ENCODE peak calls at places on chromosome 20, in nine cellular contexts. U is A549; M is CD8-positive, alpha-beta T cell; D is osteocyte; W is endothelial cell of umbilical vein; F is fibroblast of mammary gland; B is endothelial cell; T is GM23338; C is choroid plexus epithelial cell. N is an unnamed sample.

GRCh38 chr20:62875419-62876355 is 14.1 kb upstream of the TCFL5 start:
- DNase-seq in C (peak; percentile 82), D (peak; percentile 92), B (peak; percentile 74), U (peak; percentile 94), M (no peak), W (peak; percentile 77), F (peak; percentile 86), T (peak; percentile 85), N (no peak)

GRCh38 chr20:24164360-24164759 is 175.8 kb upstream of the GGTLC1 start:
- DNase-seq in T (peak; percentile 67), D (no peak), C (peak; percentile 41), B (peak; percentile 71), W (peak; percentile 45), U (peak; percentile 24), M (no peak), F (no peak), N (no peak)

GRCh38 chr20:34390769-34391447 is 27.8 kb downstream of the ITCH start:
- DNase-seq in W (peak; percentile 79), C (peak; percentile 76), U (peak; percentile 36), M (no peak), D (peak; percentile 49), B (no peak), T (peak; percentile 11), F (peak; percentile 92), N (peak; percentile 52)

GRCh38 chr20:34579936-34580587 is 21.5 kb downstream of the MAP1LC3A start:
- DNase-seq in B (no peak), M (no peak), F (no peak), C (no peak), W (no peak), D (no peak), T (no peak), U (no peak), N (no peak)

GRCh38 chr20:8330785-8331699 is 199.0 kb downstream of the PLCB1 start:
- DNase-seq in B (no peak), T (no peak), C (peak; percentile 4), D (no peak), W (no peak), U (no peak), M (no peak), F (no peak), N (no peak)

GRCh38 chr20:38225900-38226263 is 34.7 kb downstream of the KIAA1755 start:
- DNase-seq in U (no peak), C (no peak), W (no peak), T (no peak), D (no peak), B (no peak), F (no peak), M (no peak), N (no peak)

GRCh38 chr20:25222461-25223178 is 25.3 kb upstream of the PYGB start:
- DNase-seq in B (no peak), F (no peak), M (no peak), U (no peak), W (no peak), T (no peak), D (no peak), C (peak; percentile 34), N (no peak)

GRCh38 chr20:19207541-19207940 is 4.9 kb upstream of the SLC24A3 start:
- DNase-seq in U (no peak), T (peak; percentile 68), D (no peak), F (no peak), W (no peak), C (no peak), B (no peak), M (no peak), N (no peak)

GRCh38 chr20:63572788-63573738 is 976 bp downstream of the HELZ2 start:
- DNase-seq in F (no peak), U (peak; percentile 30), D (no peak), B (peak; percentile 52), M (no peak), W (no peak), T (peak; percentile 47), C (no peak), N (no peak)

GRCh38 chr20:37615507-37616425 is 78.1 kb upstream of the CTNNBL1 start:
- DNase-seq in W (peak; percentile 33), C (peak; percentile 50), D (no peak), U (peak; percentile 71), B (peak; percentile 74), T (peak; percentile 87), F (peak; percentile 6), M (peak; percentile 42), N (no peak)

GRCh38 chr20:62455929-62456328 is 19.9 kb downstream of the GATA5 start:
- DNase-seq in M (no peak), T (no peak), F (no peak), U (no peak), C (no peak), D (no peak), W (no peak), B (no peak), N (no peak)

GRCh38 chr20:35181731-35182130 is 9.9 kb downstream of the PROCR start:
- DNase-seq in F (no peak), W (no peak), B (no peak), C (peak; percentile 21), M (no peak), T (no peak), D (no peak), U (no peak), N (no peak)

GRCh38 chr20:57167971-57168693 is 98.3 kb downstream of the BMP7 start:
- DNase-seq in C (peak; percentile 10), B (no peak), F (no peak), T (no peak), W (no peak), U (no peak), D (no peak), M (no peak), N (no peak)

GRCh38 chr20:610130-611046 is at the start of gene TCF15:
- DNase-seq in M (no peak), C (peak; percentile 12), D (no peak), F (peak; percentile 11), B (peak; percentile 65), T (peak; percentile 85), U (no peak), W (peak; percentile 34), N (no peak)

GRCh38 chr20:33477386-33478234 is 12.3 kb upstream of the CBFA2T2 start:
- DNase-seq in W (no peak), D (no peak), C (no peak), T (peak; percentile 54), F (no peak), M (no peak), U (no peak), B (no peak), N (no peak)

GRCh38 chr20:17856024-17856564 is 112.5 kb downstream of the SNX5 start:
- DNase-seq in D (no peak), B (no peak), M (no peak), W (no peak), T (no peak), U (no peak), F (no peak), C (peak; percentile 67), N (no peak)

GRCh38 chr20:32982617-32983458 is 21.4 kb downstream of the SUN5 start:
- DNase-seq in C (no peak), U (no peak), W (no peak), F (no peak), D (no peak), M (no peak), T (no peak), B (no peak), N (no peak)

GRCh38 chr20:8073024-8073832 is 53.7 kb upstream of the TMX4 start:
- DNase-seq in D (no peak), W (peak; percentile 54), F (peak; percentile 86), M (no peak), T (peak; percentile 41), C (peak; percentile 93), B (no peak), U (no peak), N (no peak)

GRCh38 chr20:57884956-57885355 is 175.1 kb upstream of the PMEPA1 start:
- DNase-seq in F (no peak), W (no peak), M (no peak), D (no peak), U (no peak), B (no peak), C (no peak), T (no peak), N (no peak)

GRCh38 chr20:31569163-31570020 is 35.7 kb upstream of the ID1 start:
- DNase-seq in T (peak; percentile 84), F (peak; percentile 59), W (peak; percentile 63), C (peak; percentile 53), D (no peak), B (peak; percentile 78), U (no peak), M (peak; percentile 51), N (no peak)

GRCh38 chr20:54220722-54221121 is 12.8 kb downstream of the PFDN4 start:
- DNase-seq in B (no peak), D (no peak), W (no peak), U (no peak), T (no peak), F (no peak), M (no peak), C (no peak), N (no peak)

GRCh38 chr20:41174373-41174772 is 37.0 kb downstream of the PLCG1 start:
- DNase-seq in B (no peak), W (no peak), F (no peak), D (peak; percentile 76), U (no peak), M (no peak), T (no peak), C (no peak), N (no peak)

DNA sequence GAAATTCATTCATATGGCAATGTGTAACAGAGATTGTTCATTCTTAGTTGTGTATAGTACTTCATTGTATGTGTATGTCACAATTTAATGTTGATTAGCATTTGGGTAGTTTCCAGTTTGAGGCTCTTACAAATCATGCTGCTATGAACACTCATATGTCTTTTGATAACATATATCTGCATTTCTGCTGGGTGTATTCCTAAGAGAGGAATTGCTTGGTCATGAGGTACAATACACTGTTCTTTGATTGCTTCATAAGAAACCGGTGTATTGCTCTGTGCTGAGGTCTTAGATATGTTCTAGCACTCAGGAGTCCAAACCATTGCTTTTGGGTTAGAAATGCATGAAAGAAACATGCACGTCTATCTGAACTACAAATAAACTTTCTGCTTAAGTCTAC is 492.9 kb upstream of the JAG1 start:
- DNase-seq in T (no peak), F (no peak), U (no peak), C (peak; percentile 32), W (no peak), B (no peak), D (no peak), M (no peak), N (no peak)
- TF ChIP-seq CTCF in T (no peak), F (no peak), U (no peak), C (no peak), W (no peak), B (no peak), D (no peak), M (no peak), N (no peak)

GRCh38 chr20:45818239-45818638 is 5.8 kb downstream of the UBE2C start:
- DNase-seq in W (no peak), C (no peak), F (no peak), D (no peak), T (no peak), B (no peak), U (no peak), M (no peak), N (no peak)
- TF ChIP-seq CTCF in W (no peak), C (no peak), F (no peak), D (no peak), T (no peak), B (no peak), U (no peak), M (no peak), N (no peak)

GRCh38 chr20:36384022-36384619 is 78.0 kb downstream of the DLGAP4 start:
- DNase-seq in T (peak; percentile 95), M (no peak), D (no peak), U (no peak), B (peak; percentile 73), F (peak; percentile 38), W (peak; percentile 42), C (peak; percentile 45), N (no peak)
- TF ChIP-seq CTCF in T (peak; percentile 59), M (no peak), D (peak; percentile 29), U (no peak), B (no peak), F (peak; percentile 21), W (peak; percentile 17), C (peak; percentile 46), N (peak; percentile 5)

GRCh38 chr20:49812463-49813304 is at the start of gene SLC9A8:
- DNase-seq in M (peak; percentile 75), C (peak; percentile 82), T (peak; percentile 91), B (peak; percentile 87), F (peak; percentile 92), U (peak; percentile 83), W (peak; percentile 87), D (peak; percentile 94), N (no peak)
- TF ChIP-seq CTCF in M (peak; percentile 14), C (peak; percentile 45), T (no peak), B (no peak), F (no peak), U (no peak), W (peak; percentile 27), D (peak; percentile 58), N (peak; percentile 52)

N was measured in AG04449.